ENCODE peak calls at places on chromosome 16, in seven cellular contexts. One of them, this sample, is unnamed.
A peak's percentile ranks its signal among the peaks of the same experiment; 100 is the strongest.

GRCh38 chr16:87465306-87465705 is 27.5 kb downstream of the ZCCHC14 start:
- DNase-seq in adrenal gland: peak; percentile 97
- DNase-seq in tibial nerve: peak; percentile 87
- DNase-seq in ovary: peak; percentile 61
- DNase-seq in H1: no peak
- DNase-seq in esophagus squamous epithelium: peak; percentile 21
- DNase-seq in suprapubic skin: peak; percentile 92
- DNase-seq in this sample: peak; percentile 79

GRCh38 chr16:55464375-55464774 is 14.6 kb upstream of the MMP2 start:
- DNase-seq in H1: no peak
- DNase-seq in esophagus squamous epithelium: no peak
- DNase-seq in ovary: no peak
- DNase-seq in tibial nerve: no peak
- DNase-seq in adrenal gland: no peak
- DNase-seq in suprapubic skin: no peak
- DNase-seq in this sample: no peak

GRCh38 chr16:425740-426114 is 278 bp downstream of the RAB11FIP3 start:
- DNase-seq in suprapubic skin: no peak
- DNase-seq in esophagus squamous epithelium: no peak
- DNase-seq in H1: no peak
- DNase-seq in tibial nerve: no peak
- DNase-seq in ovary: no peak
- DNase-seq in adrenal gland: no peak
- DNase-seq in this sample: no peak

GRCh38 chr16:14315683-14316320 is 244.7 kb downstream of the MRTFB start:
- DNase-seq in adrenal gland: peak; percentile 61
- DNase-seq in esophagus squamous epithelium: no peak
- DNase-seq in H1: no peak
- DNase-seq in tibial nerve: no peak
- DNase-seq in suprapubic skin: no peak
- DNase-seq in ovary: no peak
- DNase-seq in this sample: no peak

GRCh38 chr16:87791295-87792204 is 25.8 kb upstream of the KLHDC4 start:
- DNase-seq in H1: no peak
- DNase-seq in adrenal gland: no peak
- DNase-seq in esophagus squamous epithelium: no peak
- DNase-seq in ovary: no peak
- DNase-seq in suprapubic skin: no peak
- DNase-seq in tibial nerve: no peak
- DNase-seq in this sample: no peak

GRCh38 chr16:75244225-75244792 is 7.1 kb downstream of the BCAR1 start:
- DNase-seq in suprapubic skin: peak; percentile 76
- DNase-seq in tibial nerve: peak; percentile 47
- DNase-seq in ovary: peak; percentile 61
- DNase-seq in esophagus squamous epithelium: no peak
- DNase-seq in adrenal gland: peak; percentile 57
- DNase-seq in H1: no peak
- DNase-seq in this sample: peak; percentile 51

GRCh38 chr16:57357330-57358151 is 1.0 kb upstream of the CCL22 start:
- DNase-seq in esophagus squamous epithelium: no peak
- DNase-seq in suprapubic skin: no peak
- DNase-seq in ovary: no peak
- DNase-seq in H1: no peak
- DNase-seq in adrenal gland: no peak
- DNase-seq in tibial nerve: no peak
- DNase-seq in this sample: no peak

GRCh38 chr16:26413780-26414179 is 652.9 kb upstream of the C16orf82 start:
- DNase-seq in suprapubic skin: no peak
- DNase-seq in H1: no peak
- DNase-seq in esophagus squamous epithelium: no peak
- DNase-seq in adrenal gland: no peak
- DNase-seq in tibial nerve: no peak
- DNase-seq in ovary: no peak
- DNase-seq in this sample: no peak

GRCh38 chr16:74623214-74623842 is 16.4 kb upstream of the GLG1 start:
- DNase-seq in H1: no peak
- DNase-seq in tibial nerve: peak; percentile 6
- DNase-seq in esophagus squamous epithelium: no peak
- DNase-seq in adrenal gland: peak; percentile 8
- DNase-seq in suprapubic skin: no peak
- DNase-seq in ovary: no peak
- DNase-seq in this sample: no peak

GRCh38 chr16:24854607-24855171 is 8.9 kb downstream of the SLC5A11 start:
- DNase-seq in tibial nerve: no peak
- DNase-seq in H1: no peak
- DNase-seq in ovary: no peak
- DNase-seq in adrenal gland: no peak
- DNase-seq in suprapubic skin: no peak
- DNase-seq in esophagus squamous epithelium: no peak
- DNase-seq in this sample: no peak

GRCh38 chr16:12988071-12988470 is 86.7 kb downstream of the SHISA9 start:
- DNase-seq in suprapubic skin: no peak
- DNase-seq in tibial nerve: no peak
- DNase-seq in esophagus squamous epithelium: no peak
- DNase-seq in H1: no peak
- DNase-seq in ovary: no peak
- DNase-seq in adrenal gland: no peak
- DNase-seq in this sample: no peak

GRCh38 chr16:51636913-51637743 is 486.1 kb upstream of the SALL1 start:
- DNase-seq in adrenal gland: no peak
- DNase-seq in tibial nerve: no peak
- DNase-seq in ovary: no peak
- DNase-seq in esophagus squamous epithelium: no peak
- DNase-seq in suprapubic skin: no peak
- DNase-seq in H1: peak; percentile 85
- DNase-seq in this sample: no peak

GRCh38 chr16:24896439-24896838 is 50.7 kb downstream of the SLC5A11 start:
- DNase-seq in ovary: no peak
- DNase-seq in H1: no peak
- DNase-seq in adrenal gland: no peak
- DNase-seq in tibial nerve: no peak
- DNase-seq in suprapubic skin: no peak
- DNase-seq in esophagus squamous epithelium: no peak
- DNase-seq in this sample: no peak

GRCh38 chr16:50251375-50252081 is 14.8 kb upstream of the ADCY7 start:
- DNase-seq in suprapubic skin: peak; percentile 57
- DNase-seq in esophagus squamous epithelium: no peak
- DNase-seq in tibial nerve: no peak
- DNase-seq in H1: no peak
- DNase-seq in ovary: peak; percentile 38
- DNase-seq in adrenal gland: no peak
- DNase-seq in this sample: peak; percentile 23

GRCh38 chr16:2532494-2533141 is 1.4 kb upstream of the CEMP1 start:
- DNase-seq in adrenal gland: peak; percentile 74
- DNase-seq in esophagus squamous epithelium: no peak
- DNase-seq in H1: no peak
- DNase-seq in suprapubic skin: peak; percentile 91
- DNase-seq in ovary: peak; percentile 84
- DNase-seq in tibial nerve: peak; percentile 71
- DNase-seq in this sample: peak; percentile 93

GRCh38 chr16:35564148-35564547 is 2104.7 kb downstream of the TP53TG3F start:
- DNase-seq in H1: no peak
- DNase-seq in suprapubic skin: no peak
- DNase-seq in esophagus squamous epithelium: no peak
- DNase-seq in tibial nerve: no peak
- DNase-seq in adrenal gland: no peak
- DNase-seq in ovary: no peak
- DNase-seq in this sample: no peak

GRCh38 chr16:87411375-87412271 is 19.5 kb downstream of the MAP1LC3B start:
- DNase-seq in esophagus squamous epithelium: no peak
- DNase-seq in adrenal gland: no peak
- DNase-seq in suprapubic skin: no peak
- DNase-seq in tibial nerve: no peak
- DNase-seq in H1: no peak
- DNase-seq in ovary: peak; percentile 24
- DNase-seq in this sample: no peak

GRCh38 chr16:30122621-30123160 is 329 bp downstream of the MAPK3 start:
- DNase-seq in esophagus squamous epithelium: no peak
- DNase-seq in tibial nerve: no peak
- DNase-seq in suprapubic skin: peak; percentile 73
- DNase-seq in adrenal gland: peak; percentile 16
- DNase-seq in H1: no peak
- DNase-seq in ovary: no peak
- DNase-seq in this sample: no peak

GRCh38 chr16:89890200-89890599 is 16.8 kb downstream of the TCF25 start:
- DNase-seq in tibial nerve: no peak
- DNase-seq in ovary: no peak
- DNase-seq in adrenal gland: peak; percentile 29
- DNase-seq in H1: no peak
- DNase-seq in esophagus squamous epithelium: no peak
- DNase-seq in suprapubic skin: no peak
- DNase-seq in this sample: no peak

GRCh38 chr16:67666538-67667433 is at the start of the genes C16orf86 and ENKD1:
- DNase-seq in tibial nerve: peak; percentile 68
- DNase-seq in adrenal gland: peak; percentile 88
- DNase-seq in esophagus squamous epithelium: no peak
- DNase-seq in suprapubic skin: peak; percentile 90
- DNase-seq in H1: no peak
- DNase-seq in ovary: peak; percentile 87
- DNase-seq in this sample: peak; percentile 86

GRCh38 chr16:87460936-87461335 is 31.9 kb downstream of the ZCCHC14 start:
- DNase-seq in adrenal gland: no peak
- DNase-seq in ovary: no peak
- DNase-seq in tibial nerve: no peak
- DNase-seq in esophagus squamous epithelium: no peak
- DNase-seq in suprapubic skin: no peak
- DNase-seq in H1: no peak
- DNase-seq in this sample: no peak

GRCh38 chr16:59886021-59886420 is 1151.9 kb upstream of the GOT2 start:
- DNase-seq in adrenal gland: peak; percentile 45
- DNase-seq in H1: no peak
- DNase-seq in suprapubic skin: peak; percentile 66
- DNase-seq in tibial nerve: peak; percentile 78
- DNase-seq in esophagus squamous epithelium: no peak
- DNase-seq in ovary: no peak
- DNase-seq in this sample: peak; percentile 5

GRCh38 chr16:88354229-88355092 is 28.3 kb upstream of the ZNF469 start:
- DNase-seq in ovary: no peak
- DNase-seq in tibial nerve: no peak
- DNase-seq in H1: no peak
- DNase-seq in adrenal gland: no peak
- DNase-seq in esophagus squamous epithelium: no peak
- DNase-seq in suprapubic skin: no peak
- DNase-seq in this sample: no peak

GRCh38 chr16:84174396-84174795 is 12.5 kb downstream of the TAF1C start:
- DNase-seq in H1: no peak
- DNase-seq in ovary: no peak
- DNase-seq in suprapubic skin: no peak
- DNase-seq in tibial nerve: no peak
- DNase-seq in esophagus squamous epithelium: no peak
- DNase-seq in adrenal gland: no peak
- DNase-seq in this sample: no peak

GRCh38 chr16:53041196-53041977 is 11.3 kb downstream of the CHD9NB start:
- DNase-seq in adrenal gland: peak; percentile 21
- DNase-seq in suprapubic skin: peak; percentile 71
- DNase-seq in ovary: peak; percentile 52
- DNase-seq in H1: no peak
- DNase-seq in esophagus squamous epithelium: no peak
- DNase-seq in tibial nerve: peak; percentile 57
- DNase-seq in this sample: no peak
- TF ChIP-seq POLR2A in adrenal gland: no peak
- TF ChIP-seq POLR2A in suprapubic skin: no peak
- TF ChIP-seq POLR2A in ovary: no peak
- TF ChIP-seq POLR2A in H1: no peak
- TF ChIP-seq POLR2A in esophagus squamous epithelium: peak; percentile 42
- TF ChIP-seq POLR2A in tibial nerve: no peak
- TF ChIP-seq POLR2A in this sample: no peak

GRCh38 chr16:23317751-23318150 is 15.6 kb downstream of the SCNN1B start:
- DNase-seq in adrenal gland: no peak
- DNase-seq in ovary: no peak
- DNase-seq in tibial nerve: no peak
- DNase-seq in suprapubic skin: no peak
- DNase-seq in esophagus squamous epithelium: no peak
- DNase-seq in H1: no peak
- DNase-seq in this sample: no peak
- H3K4me3 ChIP-seq in adrenal gland: no peak overlapping the region
- H3K4me3 ChIP-seq in ovary: no peak overlapping the region
- H3K4me3 ChIP-seq in tibial nerve: no peak overlapping the region
- H3K4me3 ChIP-seq in suprapubic skin: no peak overlapping the region
- H3K4me3 ChIP-seq in esophagus squamous epithelium: no peak overlapping the region
- H3K4me3 ChIP-seq in H1: no peak overlapping the region
- H3K4me3 ChIP-seq in this sample: no peak overlapping the region

GRCh38 chr16:28592979-28593553 is 3.8 kb downstream of the SULT1A2 start:
- DNase-seq in esophagus squamous epithelium: no peak
- DNase-seq in tibial nerve: no peak
- DNase-seq in ovary: no peak
- DNase-seq in adrenal gland: no peak
- DNase-seq in H1: no peak
- DNase-seq in suprapubic skin: no peak
- DNase-seq in this sample: no peak

GRCh38 chr16:28596840-28597691 is at the start of gene SULT1A2:
- DNase-seq in H1: no peak
- DNase-seq in esophagus squamous epithelium: no peak
- DNase-seq in ovary: no peak
- DNase-seq in tibial nerve: no peak
- DNase-seq in adrenal gland: no peak
- DNase-seq in suprapubic skin: no peak
- DNase-seq in this sample: peak; percentile 97

GRCh38 chr16:28596115-28596630 is 677 bp downstream of the SULT1A2 start:
- DNase-seq in suprapubic skin: no peak
- DNase-seq in tibial nerve: no peak
- DNase-seq in H1: no peak
- DNase-seq in ovary: no peak
- DNase-seq in adrenal gland: no peak
- DNase-seq in esophagus squamous epithelium: no peak
- DNase-seq in this sample: peak; percentile 44

GRCh38 chr16:28592511-28592910 is 4.3 kb downstream of the SULT1A2 start:
- DNase-seq in adrenal gland: no peak
- DNase-seq in ovary: no peak
- DNase-seq in suprapubic skin: no peak
- DNase-seq in H1: no peak
- DNase-seq in tibial nerve: no peak
- DNase-seq in esophagus squamous epithelium: no peak
- DNase-seq in this sample: no peak

DNA sequence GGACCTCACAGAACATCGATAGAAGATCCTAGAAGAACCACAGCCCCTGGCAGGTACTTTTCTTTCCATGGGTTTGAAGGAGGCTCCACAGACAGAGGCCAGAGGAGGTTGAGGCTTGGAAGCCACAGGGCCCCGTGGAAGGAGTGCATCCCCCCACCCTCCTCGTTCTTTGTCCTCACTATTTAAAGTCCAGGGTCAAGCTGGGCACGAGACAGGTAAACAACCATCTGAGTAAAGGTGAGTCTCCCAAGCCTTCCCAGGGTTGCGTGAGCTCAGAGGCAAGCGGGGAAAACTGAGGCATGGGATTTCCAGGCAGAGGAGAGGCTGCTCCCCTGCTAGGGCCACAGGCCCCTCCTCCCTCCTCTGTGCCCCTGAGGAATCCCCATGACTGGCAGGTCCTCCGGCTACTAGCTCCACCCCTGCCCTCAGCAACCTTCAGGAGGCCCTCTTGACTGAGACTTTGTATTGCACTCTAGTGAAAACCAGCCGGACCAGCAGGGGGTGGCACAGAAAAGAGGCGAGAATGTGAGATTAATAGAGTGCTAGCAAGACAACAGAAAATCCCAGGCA is 927 bp upstream of the SULT1A2 start:
- DNase-seq in adrenal gland: no peak
- DNase-seq in H1: peak; percentile 15
- DNase-seq in ovary: no peak
- DNase-seq in esophagus squamous epithelium: no peak
- DNase-seq in suprapubic skin: no peak
- DNase-seq in tibial nerve: no peak
- DNase-seq in this sample: peak; percentile 87
- TF ChIP-seq CTCF in adrenal gland: no peak
- TF ChIP-seq CTCF in H1: no peak
- TF ChIP-seq CTCF in ovary: no peak
- TF ChIP-seq CTCF in esophagus squamous epithelium: no peak
- TF ChIP-seq CTCF in suprapubic skin: no peak
- TF ChIP-seq CTCF in tibial nerve: no peak
- TF ChIP-seq CTCF in this sample: peak; percentile 52

GRCh38 chr16:54171855-54172537 is 114.6 kb downstream of the IRX3 start:
- DNase-seq in tibial nerve: no peak
- DNase-seq in adrenal gland: no peak
- DNase-seq in H1: no peak
- DNase-seq in esophagus squamous epithelium: no peak
- DNase-seq in suprapubic skin: no peak
- DNase-seq in ovary: no peak
- DNase-seq in this sample: peak; percentile 4
- TF ChIP-seq POLR2A in tibial nerve: no peak
- TF ChIP-seq POLR2A in adrenal gland: no peak
- TF ChIP-seq POLR2A in H1: no peak
- TF ChIP-seq POLR2A in esophagus squamous epithelium: no peak
- TF ChIP-seq POLR2A in suprapubic skin: no peak
- TF ChIP-seq POLR2A in ovary: no peak
- TF ChIP-seq POLR2A in this sample: no peak

This sample was measured in thyroid gland.